ENCODE peak calls at places on chromosomes 2 and 18, in eight cellular contexts. M, N, R, D, L, I, Y and A are unnamed samples.

GRCh38 chr2:229269986-229270385 is 1.1 kb downstream of the PID1 start:
- DNase-seq in I (no peak), D (no peak), M (no peak), R (peak; percentile 17), N (no peak), L (no peak), Y (no peak), A (no peak)

GRCh38 chr2:28332696-28333095 is 60.0 kb upstream of the FOSL2 start:
- DNase-seq in N (no peak), Y (no peak), M (no peak), D (peak; percentile 83), I (no peak), R (no peak), L (no peak), A (no peak)

GRCh38 chr2:135825131-135825854 is 11.7 kb downstream of the LCT start:
- DNase-seq in N (no peak), M (no peak), I (no peak), L (no peak), R (no peak), Y (no peak), D (no peak), A (no peak)

GRCh38 chr18:45890606-45891005 is 65.1 kb downstream of the SIGLEC15 start:
- DNase-seq in L (no peak), Y (no peak), R (no peak), M (no peak), D (peak; percentile 4), I (no peak), N (peak; percentile 39), A (no peak)

GRCh38 chr2:23246992-23247683 is 137.8 kb upstream of the KLHL29 start:
- DNase-seq in Y (no peak), I (no peak), R (no peak), N (no peak), L (no peak), D (no peak), M (no peak), A (no peak)

GRCh38 chr2:120546077-120546864 is 189.4 kb upstream of the GLI2 start:
- DNase-seq in D (peak; percentile 59), N (peak; percentile 83), L (peak; percentile 60), R (peak; percentile 85), Y (peak; percentile 99), I (no peak), M (no peak), A (peak; percentile 63)

GRCh38 chr2:193907561-193907960 is 1712.8 kb upstream of the TMEFF2 start:
- DNase-seq in D (no peak), L (no peak), R (no peak), N (no peak), Y (no peak), M (no peak), I (no peak), A (no peak)

GRCh38 chr2:68860111-68860510 is 11.1 kb downstream of the BMP10 start:
- DNase-seq in N (no peak), R (no peak), L (no peak), M (no peak), D (no peak), I (no peak), Y (no peak), A (no peak)

GRCh38 chr2:58521803-58522602 is 280.9 kb upstream of the FANCL start:
- DNase-seq in L (no peak), D (no peak), M (no peak), I (no peak), Y (no peak), N (no peak), R (no peak), A (no peak)

GRCh38 chr2:100239513-100240210 is 82.6 kb downstream of the LONRF2 start:
- DNase-seq in Y (no peak), R (no peak), L (no peak), I (no peak), D (no peak), N (no peak), M (no peak), A (no peak)

GRCh38 chr2:157897106-157897971 is 21.2 kb upstream of the ACVR1 start:
- DNase-seq in D (no peak), N (no peak), L (no peak), I (no peak), R (no peak), Y (no peak), M (no peak), A (no peak)

GRCh38 chr18:51603111-51603510 is 405.6 kb upstream of the MEX3C start:
- DNase-seq in N (no peak), Y (no peak), L (no peak), M (no peak), R (no peak), D (no peak), I (no peak), A (no peak)

DNA sequence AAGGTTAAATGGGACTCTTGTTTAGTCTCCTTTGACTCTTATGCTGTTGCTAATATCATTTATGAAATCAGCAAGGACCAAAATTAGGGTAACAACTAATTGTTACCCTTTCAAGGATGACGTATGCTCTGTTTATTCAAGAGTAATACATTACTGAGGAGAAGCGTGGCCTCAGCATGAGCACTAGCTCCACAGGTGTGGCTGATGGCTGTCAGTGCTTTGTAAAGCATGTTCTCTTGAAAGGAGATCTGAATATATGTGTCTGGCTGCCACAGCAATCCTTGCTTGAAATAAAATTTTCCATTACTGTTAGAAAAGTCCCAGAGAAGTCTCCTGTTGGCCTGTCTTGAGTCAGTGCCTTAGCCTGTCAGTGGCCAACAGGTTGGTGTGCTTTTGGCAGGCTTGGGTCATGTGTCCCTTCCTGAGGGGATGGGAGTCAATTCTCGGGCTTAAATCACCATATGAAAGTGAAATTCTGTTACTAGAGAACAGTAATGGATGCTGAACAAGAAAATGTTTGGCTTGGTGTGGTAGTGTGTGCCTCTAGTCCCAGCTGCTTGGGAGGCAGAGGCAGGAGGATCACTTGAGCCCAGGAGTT is 32.7 kb downstream of the ABI2 start:
- DNase-seq in L (no peak), M (no peak), Y (peak; percentile 19), N (peak; percentile 72), R (peak; percentile 48), D (no peak), I (no peak), A (peak; percentile 36)
- H3K27ac ChIP-seq in L (no peak overlapping the region), M (no peak overlapping the region), Y (no peak overlapping the region), N (peak overlapping the region; percentile 80), R (no peak overlapping the region), D (no peak overlapping the region), I (no peak overlapping the region), A (peak overlapping the region; percentile 50)

DNA sequence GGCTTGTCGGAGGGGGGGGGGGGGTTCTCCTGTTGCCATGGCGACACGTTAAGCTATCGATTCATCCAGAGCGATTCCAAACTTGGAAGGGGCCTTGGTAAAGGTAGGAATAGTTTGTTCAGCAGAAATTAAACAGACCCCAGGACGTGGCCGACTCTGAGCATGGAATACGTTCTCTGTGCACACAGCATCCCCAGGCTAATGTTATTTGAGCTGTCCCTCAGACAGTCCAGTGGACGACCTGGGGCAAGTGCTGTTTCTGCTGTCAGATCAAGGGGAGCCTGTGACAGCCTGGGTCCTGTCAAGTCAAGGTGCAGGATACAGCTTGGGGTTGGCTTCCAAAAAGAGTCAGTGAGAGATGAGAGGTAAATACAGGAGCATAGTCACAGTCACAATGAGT is 387.6 kb downstream of the DCDC2C start:
- DNase-seq in M (no peak), D (no peak), Y (no peak), N (no peak), R (no peak), I (no peak), L (no peak), A (no peak)
- H3K9me3 ChIP-seq in M (no peaks in the 10 kb centered on the region), D (no peaks in the 10 kb centered on the region), Y (peaks cover 41% of the 10 kb centered on the region), N (no peaks in the 10 kb centered on the region), R (no peaks in the 10 kb centered on the region), I (no peaks in the 10 kb centered on the region), L (no peaks in the 10 kb centered on the region), A (no peaks in the 10 kb centered on the region)

GRCh38 chr2:217993817-217994459 is 8.9 kb downstream of the TNS1 start:
- DNase-seq in N (peak; percentile 89), I (peak; percentile 15), M (peak; percentile 78), D (peak; percentile 40), R (peak; percentile 37), L (peak; percentile 93), Y (peak; percentile 45), A (peak; percentile 70)

GRCh38 chr2:217990791-217991465 is 11.9 kb downstream of the TNS1 start:
- DNase-seq in D (no peak), I (no peak), Y (no peak), M (peak; percentile 29), L (peak; percentile 54), R (no peak), N (peak; percentile 42), A (peak; percentile 14)

GRCh38 chr2:217994776-217995274 is 8.0 kb downstream of the TNS1 start:
- DNase-seq in M (no peak), N (peak; percentile 42), L (no peak), R (peak; percentile 70), I (no peak), Y (peak; percentile 90), D (no peak), A (peak; percentile 11)

GRCh38 chr2:217992061-217992460 is 10.7 kb downstream of the TNS1 start:
- DNase-seq in N (no peak), L (peak; percentile 40), M (peak; percentile 13), R (no peak), I (no peak), Y (no peak), D (no peak), A (peak; percentile 2)

DNA sequence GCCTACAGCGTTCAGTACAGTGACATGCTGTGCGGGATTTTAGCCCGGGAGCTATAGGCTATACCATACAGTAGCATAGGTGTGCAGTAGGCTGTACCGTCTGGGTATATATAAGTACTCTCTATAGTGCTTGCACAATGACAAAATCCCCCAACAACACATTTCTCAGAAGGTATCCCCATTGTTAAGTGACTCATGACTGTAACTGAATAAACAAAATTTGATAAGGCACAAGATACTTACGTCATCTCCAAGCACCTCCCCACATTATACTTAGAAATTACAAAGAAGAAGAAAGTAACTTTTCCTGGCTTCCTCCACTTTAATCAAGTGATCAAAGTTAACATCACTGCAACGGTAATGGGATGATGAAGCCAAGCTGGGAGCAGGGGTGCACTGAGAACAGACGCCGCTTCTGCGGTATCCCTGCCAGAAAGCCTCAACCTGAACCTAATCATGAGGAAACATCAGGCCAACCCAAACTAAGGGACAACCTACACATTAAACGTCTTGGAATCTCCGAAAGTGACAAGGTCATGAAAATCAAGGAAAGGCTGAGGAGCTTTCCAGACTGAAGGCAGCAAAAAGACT is 9.6 kb downstream of the TNS1 start:
- DNase-seq in D (no peak), Y (peak; percentile 95), N (peak; percentile 26), I (no peak), R (peak; percentile 83), L (peak; percentile 46), M (no peak), A (peak; percentile 6)
- H3K4me1 ChIP-seq in D (peaks cover 30% of the 10 kb centered on the region), Y (peaks cover 45% of the 10 kb centered on the region), N (peaks cover 3% of the 10 kb centered on the region), I (no peaks in the 10 kb centered on the region), R (peaks cover 38% of the 10 kb centered on the region), L (peaks cover 34% of the 10 kb centered on the region), M (peaks cover 36% of the 10 kb centered on the region), A (peaks cover 49% of the 10 kb centered on the region)

GRCh38 chr18:57927511-57927910 is 116.5 kb upstream of the NEDD4L start:
- DNase-seq in L (no peak), I (no peak), R (no peak), M (no peak), Y (no peak), D (no peak), N (no peak), A (no peak)

GRCh38 chr18:57922885-57923284 is 119.8 kb upstream of the ATP8B1 start:
- DNase-seq in M (no peak), N (no peak), D (no peak), I (no peak), L (no peak), Y (no peak), R (no peak), A (no peak)

GRCh38 chr18:57928466-57928865 is 115.6 kb upstream of the NEDD4L start:
- DNase-seq in R (no peak), I (no peak), L (no peak), D (no peak), M (no peak), N (no peak), Y (no peak), A (no peak)

GRCh38 chr18:57923606-57924005 is 120.4 kb upstream of the NEDD4L start:
- DNase-seq in Y (no peak), R (no peak), D (no peak), N (no peak), I (no peak), M (no peak), L (no peak), A (no peak)

GRCh38 chr18:57925706-57926105 is 118.3 kb upstream of the NEDD4L start:
- DNase-seq in I (no peak), M (no peak), D (no peak), N (no peak), L (no peak), R (peak; percentile 42), Y (peak; percentile 85), A (no peak)
- H3K27ac ChIP-seq in I (no peak overlapping the region), M (no peak overlapping the region), D (no peak overlapping the region), N (no peak overlapping the region), L (no peak overlapping the region), R (peak overlapping the region; percentile 13), Y (peak overlapping the region; percentile 61), A (no peak overlapping the region)